ENCODE peak calls at places on chromosomes 3 and 15, in six cellular contexts. H is GM12878, S is K562, N is upper lobe of left lung, K is A549, I is HepG2. Z is an unnamed sample.

GRCh38 chr15:31013863-31014607 is 22.6 kb upstream of the MTMR10 start:
- ATAC-seq in H (peak; percentile 100), S (no peak), N (no peak), K (no peak), I (peak; percentile 88), Z (no peak)

GRCh38 chr15:41490355-41490754 is 3.3 kb upstream of the ITPKA start:
- ATAC-seq in H (peak; percentile 57), S (no peak), N (peak; percentile 13), K (peak; percentile 36), I (no peak), Z (no peak)

GRCh38 chr3:196181127-196181546 is 30.1 kb downstream of the ZDHHC19 start:
- ATAC-seq in H (no peak), S (peak; percentile 7), N (no peak), K (no peak), I (no peak), Z (no peak)

GRCh38 chr15:83922895-83923294 is 269.0 kb downstream of the ADAMTSL3 start:
- ATAC-seq in H (no peak), S (no peak), N (no peak), K (no peak), I (no peak), Z (no peak)

GRCh38 chr15:74430510-74430951 is 3.2 kb downstream of the SEMA7A start:
- ATAC-seq in H (no peak), S (no peak), N (no peak), K (no peak), I (no peak), Z (no peak)

GRCh38 chr15:73715417-73715816 is 31.2 kb downstream of the CD276 start:
- ATAC-seq in H (no peak), S (no peak), N (no peak), K (no peak), I (peak; percentile 59), Z (no peak)

GRCh38 chr3:172647823-172648222 is 63.0 kb downstream of the NCEH1 start:
- ATAC-seq in H (no peak), S (no peak), N (no peak), K (no peak), I (no peak), Z (no peak)

GRCh38 chr15:101351736-101352135 is 56.7 kb upstream of the SNRPA1 start:
- ATAC-seq in H (no peak), S (no peak), N (no peak), K (no peak), I (no peak), Z (no peak)

GRCh38 chr3:133930341-133930933 is 34.8 kb upstream of the RAB6B start:
- ATAC-seq in H (peak; percentile 24), S (peak; percentile 48), N (no peak), K (no peak), I (peak; percentile 14), Z (no peak)

GRCh38 chr3:123876858-123877257 is 7.3 kb downstream of the MYLK start:
- ATAC-seq in H (no peak), S (no peak), N (no peak), K (no peak), I (no peak), Z (no peak)

GRCh38 chr3:108159865-108160264 is 62.4 kb downstream of the IFT57 start:
- ATAC-seq in H (no peak), S (no peak), N (no peak), K (no peak), I (no peak), Z (no peak)

GRCh38 chr3:130648293-130648692 is 98.3 kb downstream of the PIK3R4 start:
- ATAC-seq in H (no peak), S (no peak), N (no peak), K (no peak), I (no peak), Z (no peak)

GRCh38 chr3:25151497-25151896 is 276.6 kb upstream of the RARB start:
- ATAC-seq in H (no peak), S (no peak), N (peak; percentile 51), K (no peak), I (no peak), Z (peak; percentile 65)

GRCh38 chr3:9204253-9205005 is 45.0 kb downstream of the SRGAP3 start:
- ATAC-seq in H (no peak), S (peak; percentile 85), N (no peak), K (no peak), I (peak; percentile 99), Z (no peak)

DNA sequence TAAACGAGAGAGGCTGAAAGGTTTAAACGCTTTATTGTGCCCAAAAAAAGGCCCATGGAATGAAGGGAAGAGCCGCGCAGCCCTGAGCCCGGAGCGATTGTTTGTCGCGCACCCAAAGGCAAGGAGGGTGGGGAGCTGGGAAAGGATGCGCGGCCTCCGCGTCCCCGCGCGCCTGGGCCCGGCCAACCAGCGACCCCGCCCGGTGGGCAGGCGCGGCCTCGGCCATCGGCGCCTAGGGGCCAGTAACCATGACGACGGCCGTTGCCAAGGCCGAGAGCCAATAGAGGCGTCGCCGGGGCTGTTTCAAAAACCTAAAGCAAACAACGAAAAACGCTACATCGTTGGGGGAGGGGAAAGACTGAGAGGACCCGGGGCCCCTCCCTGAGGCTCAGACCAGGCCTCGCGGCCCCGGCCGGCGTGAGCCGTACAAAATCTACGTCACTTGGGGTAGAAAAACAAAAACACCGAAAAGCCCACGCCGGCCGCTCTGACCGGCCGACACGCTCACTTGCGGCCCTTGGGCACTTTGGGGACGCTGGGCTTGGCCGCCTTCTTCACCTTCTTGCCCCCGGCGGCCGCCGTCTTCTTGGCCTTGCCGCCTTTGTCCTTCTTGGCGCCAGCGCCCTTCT is 36.2 kb downstream of the HMCES start:
- ATAC-seq in H (peak; percentile 42), S (peak; percentile 68), N (peak; percentile 81), K (no peak), I (peak; percentile 60), Z (peak; percentile 71)
- TF ChIP-seq EP300 in H (peak; percentile 10), S (no peak), N (peak; percentile 8), K (no peak), I (peak; percentile 21), Z (no peak)

DNA sequence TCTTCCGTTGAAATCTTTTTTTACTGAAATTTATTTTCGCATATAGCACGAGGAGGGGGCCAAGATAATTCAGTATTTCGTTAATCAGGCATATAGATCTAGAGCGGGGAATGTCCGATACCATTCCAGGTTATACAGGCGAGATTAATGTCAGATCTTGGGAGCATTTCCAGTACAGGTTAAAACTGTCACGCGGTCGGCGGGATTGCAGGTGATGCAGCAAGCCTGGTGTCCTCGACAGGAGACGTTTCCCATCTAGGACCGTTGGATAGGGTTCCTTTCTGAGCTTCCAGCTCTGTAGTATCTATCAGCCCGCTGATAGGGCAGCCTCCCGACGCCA is 363 bp upstream of the ABHD10 start:
- ATAC-seq in H (no peak), S (no peak), N (no peak), K (no peak), I (no peak), Z (no peak)
- TF ChIP-seq CTCF in H (no peak), S (no peak), N (no peak), K (no peak), I (no peak), Z (no peak)

GRCh38 chr3:125240496-125240895 is 27.9 kb upstream of the SLC12A8 start:
- ATAC-seq in H (no peak), S (no peak), N (no peak), K (no peak), I (no peak), Z (no peak)
- H3K4me3 ChIP-seq in H (no peak overlapping the region), S (no peak overlapping the region), N (no peak overlapping the region), K (no peak overlapping the region), I (no peak overlapping the region), Z (no peak overlapping the region)

GRCh38 chr3:150319900-150320299 is 88.2 kb upstream of the TSC22D2 start:
- ATAC-seq in H (no peak), S (no peak), N (peak; percentile 65), K (peak; percentile 100), I (no peak), Z (no peak)
- TF ChIP-seq EP300 in H (no peak), S (no peak), N (no peak), K (peak; percentile 52), I (no peak), Z (no peak)

DNA sequence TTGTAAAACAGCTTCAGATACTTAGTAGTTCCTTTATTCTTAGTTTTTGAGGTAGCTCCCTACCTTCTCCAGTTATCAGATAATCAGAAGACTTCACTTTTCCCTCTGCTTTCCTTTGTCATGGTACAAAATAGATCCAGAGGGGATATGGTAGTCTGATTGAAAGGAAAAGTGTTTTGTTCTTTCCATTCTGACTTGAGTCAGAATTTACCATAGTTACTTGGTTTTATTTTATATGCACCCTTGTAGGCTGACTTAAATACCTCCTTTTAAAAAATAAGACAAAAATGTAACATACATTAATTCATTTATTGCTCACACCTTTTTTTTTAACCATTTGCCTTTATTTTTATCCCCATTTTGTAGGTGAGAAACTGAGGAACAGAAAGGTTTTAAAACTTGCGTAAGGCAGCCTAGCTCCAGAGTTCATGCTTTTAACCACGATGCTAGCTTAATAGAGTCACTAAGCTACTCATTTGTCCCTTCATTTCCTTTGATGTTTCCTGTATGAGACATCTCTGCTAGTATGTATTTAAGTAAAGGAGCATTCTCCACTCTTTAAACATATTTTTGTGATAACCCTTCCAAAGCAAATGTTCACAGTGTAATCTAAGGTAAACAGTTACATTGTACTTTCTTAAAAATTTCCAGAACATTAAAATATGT is 187.5 kb downstream of the KLHL25 start:
- ATAC-seq in H (no peak), S (no peak), N (no peak), K (peak; percentile 64), I (no peak), Z (no peak)
- TF ChIP-seq CTCF in H (no peak), S (no peak), N (no peak), K (no peak), I (no peak), Z (no peak)

GRCh38 chr3:40524222-40524570 is 564 bp upstream of the ZNF621 start:
- ATAC-seq in H (no peak), S (no peak), N (no peak), K (no peak), I (no peak), Z (no peak)

GRCh38 chr3:40521254-40521653 is 3.5 kb upstream of the ZNF621 start:
- ATAC-seq in H (no peak), S (no peak), N (no peak), K (no peak), I (no peak), Z (no peak)

GRCh38 chr3:40524571-40525285 is at the start of gene ZNF621:
- ATAC-seq in H (peak; percentile 98), S (peak; percentile 99), N (peak; percentile 100), K (peak; percentile 98), I (peak; percentile 99), Z (peak; percentile 99)

GRCh38 chr3:40528426-40528825 is 3.7 kb downstream of the ZNF621 start:
- ATAC-seq in H (no peak), S (no peak), N (no peak), K (no peak), I (no peak), Z (no peak)

GRCh38 chr3:40523781-40524180 is 979 bp upstream of the ZNF621 start:
- ATAC-seq in H (no peak), S (no peak), N (no peak), K (no peak), I (no peak), Z (no peak)
- H3K4me3 ChIP-seq in H (no peak overlapping the region), S (peak overlapping the region; percentile 87), N (no peak overlapping the region), K (peak overlapping the region; percentile 89), I (peak overlapping the region; percentile 99), Z (no peak overlapping the region)